ENCODE peak calls at places on chromosomes 2 and 18, in five cellular contexts. T is T-helper 2 cell, O is mesendoderm, M is substantia nigra, Y is SJSA1. V is an unnamed sample.

GRCh38 chr2:36650031-36650430 is 46.5 kb upstream of the VIT start:
- DNase-seq in T (peak; percentile 19), O (peak; percentile 94), M (no peak), Y (peak; percentile 66), V (no peak)

GRCh38 chr2:162748566-162749215 is 89.9 kb downstream of the KCNH7 start:
- DNase-seq in T (no peak), O (no peak), M (no peak), Y (no peak), V (no peak)

GRCh38 chr18:80251700-80252099 is 4.4 kb upstream of the PARD6G start:
- DNase-seq in T (no peak), O (no peak), M (no peak), Y (no peak), V (no peak)

GRCh38 chr2:4533806-4534205 is 830.4 kb downstream of the DCDC2C start:
- DNase-seq in T (no peak), O (no peak), M (no peak), Y (no peak), V (no peak)

GRCh38 chr2:47232738-47233415 is 77.8 kb upstream of the STPG4 start:
- DNase-seq in T (no peak), O (no peak), M (no peak), Y (no peak), V (no peak)

GRCh38 chr2:23605236-23605635 is 220.3 kb downstream of the KLHL29 start:
- DNase-seq in T (no peak), O (no peak), M (no peak), Y (no peak), V (no peak)

GRCh38 chr2:236826727-236827126 is 257.1 kb downstream of the ACKR3 start:
- DNase-seq in T (no peak), O (no peak), M (no peak), Y (no peak), V (no peak)

GRCh38 chr2:169069341-169069740 is at the start of gene DHRS9:
- DNase-seq in T (no peak), O (peak; percentile 50), M (no peak), Y (peak; percentile 57), V (no peak)

GRCh38 chr2:32697156-32697555 is 69.3 kb downstream of the TTC27 start:
- DNase-seq in T (no peak), O (no peak), M (no peak), Y (no peak), V (no peak)

GRCh38 chr2:37869756-37870155 is 55.3 kb upstream of the RMDN2 start:
- DNase-seq in T (no peak), O (no peak), M (no peak), Y (no peak), V (no peak)

GRCh38 chr2:174914894-174915760 is 90.1 kb downstream of the CHN1 start:
- DNase-seq in T (no peak), O (no peak), M (no peak), Y (no peak), V (no peak)

GRCh38 chr2:19503915-19504314 is 145.5 kb upstream of the OSR1 start:
- DNase-seq in T (no peak), O (no peak), M (no peak), Y (no peak), V (no peak)

GRCh38 chr18:8188196-8188595 is 421.0 kb upstream of the RAB12 start:
- DNase-seq in T (no peak), O (no peak), M (no peak), Y (no peak), V (no peak)

GRCh38 chr2:3311601-3312000 is 66.0 kb downstream of the EIPR1 start:
- DNase-seq in T (no peak), O (no peak), M (no peak), Y (no peak), V (no peak)

GRCh38 chr2:180291060-180291459 is 284.0 kb upstream of the CWC22 start:
- DNase-seq in T (no peak), O (no peak), M (no peak), Y (no peak), V (no peak)

V was measured in endothelial cell.